ENCODE peak calls at places on chromosome 19, in four cellular contexts. C, H, O and L are unnamed samples.

GRCh38 chr19:38949580-38950367 is 19.0 kb downstream of the MRPS12 start:
- DNase-seq in O (no peak), H (peak; percentile 87), C (no peak), L (no peak)

GRCh38 chr19:42193706-42194105 is 23.8 kb downstream of the DEDD2 start:
- DNase-seq in H (no peak), O (no peak), C (no peak), L (no peak)

GRCh38 chr19:4233282-4233853 is 4.0 kb downstream of the EBI3 start:
- DNase-seq in C (peak; percentile 45), H (no peak), O (peak; percentile 65), L (peak; percentile 49)

GRCh38 chr19:42277821-42278809 is 9.1 kb downstream of the CIC start:
- DNase-seq in O (no peak), H (no peak), C (no peak), L (no peak)

GRCh38 chr19:14809272-14810057 is 25.5 kb downstream of the OR7A5 start:
- DNase-seq in C (peak; percentile 25), O (no peak), H (no peak), L (no peak)

GRCh38 chr19:45121827-45122345 is 28.9 kb downstream of the PPP1R37 start:
- DNase-seq in O (no peak), C (no peak), H (no peak), L (no peak)

GRCh38 chr19:3945838-3946237 is 13.0 kb downstream of the NMRK2 start:
- DNase-seq in H (no peak), O (no peak), C (no peak), L (no peak)

GRCh38 chr19:296476-297225 is 5.4 kb upstream of the PLPP2 start:
- DNase-seq in O (no peak), C (no peak), H (no peak), L (no peak)

GRCh38 chr19:30686252-30686762 is 314.1 kb downstream of the ZNF536 start:
- DNase-seq in H (no peak), C (no peak), O (no peak), L (no peak)

GRCh38 chr19:12676384-12676792 is 5.3 kb downstream of the DHPS start:
- DNase-seq in H (no peak), O (peak; percentile 83), C (peak; percentile 77), L (peak; percentile 80)

GRCh38 chr19:14073925-14074838 is 1.6 kb downstream of the MISP3 start:
- DNase-seq in O (peak; percentile 61), C (no peak), H (no peak), L (no peak)

GRCh38 chr19:46416077-46416709 is 2.8 kb upstream of the CCDC8 start:
- DNase-seq in H (no peak), O (peak; percentile 94), C (peak; percentile 59), L (peak; percentile 84)

GRCh38 chr19:2648528-2648937 is 54.0 kb downstream of the GNG7 start:
- DNase-seq in O (peak; percentile 84), C (peak; percentile 63), H (peak; percentile 43), L (peak; percentile 68)

GRCh38 chr19:45346449-45346848 is 5.9 kb downstream of the KLC3 start:
- DNase-seq in C (peak; percentile 24), O (peak; percentile 52), H (no peak), L (no peak)

GRCh38 chr19:7679017-7679720 is 1.5 kb upstream of the TRAPPC5 start:
- DNase-seq in C (peak; percentile 36), O (no peak), H (no peak), L (peak; percentile 30)

GRCh38 chr19:7658219-7658686 is 10.6 kb upstream of the RETN start:
- DNase-seq in O (no peak), H (no peak), C (no peak), L (no peak)

GRCh38 chr19:42412223-42412622 is 15.0 kb downstream of the LIPE start:
- DNase-seq in H (no peak), C (no peak), O (no peak), L (no peak)

GRCh38 chr19:16463991-16464575 is 7.7 kb downstream of the EPS15L1 start:
- DNase-seq in C (peak; percentile 90), O (peak; percentile 64), H (no peak), L (no peak)

GRCh38 chr19:41599175-41599966 is 23.4 kb downstream of the CEACAM21 start:
- DNase-seq in C (no peak), H (no peak), O (no peak), L (no peak)

GRCh38 chr19:48390188-48391099 is 907 bp downstream of the KDELR1 start:
- DNase-seq in H (no peak), C (peak; percentile 44), O (peak; percentile 79), L (peak; percentile 64)

GRCh38 chr19:47581605-47582319 is 8.8 kb upstream of the ZNF541 start:
- DNase-seq in C (no peak), O (no peak), H (no peak), L (no peak)

GRCh38 chr19:37718357-37718756 is 1.2 kb downstream of the ZNF607 start:
- DNase-seq in H (no peak), O (no peak), C (peak; percentile 10), L (no peak)

GRCh38 chr19:32599736-32600157 is 18.8 kb downstream of the PDCD5 start:
- DNase-seq in O (peak; percentile 60), H (no peak), C (peak; percentile 57), L (peak; percentile 77)
- TF ChIP-seq RNF2 in O (no peak), H (no peak), C (no peak), L (no peak)

GRCh38 chr19:51352783-51353360 is 10.9 kb upstream of the VSIG10L start:
- DNase-seq in O (no peak), C (no peak), H (no peak), L (no peak)

GRCh38 chr19:51356159-51356801 is 9.9 kb downstream of the ETFB start:
- DNase-seq in O (no peak), C (peak; percentile 80), H (no peak), L (no peak)

GRCh38 chr19:51357952-51358351 is 8.2 kb downstream of the ETFB start:
- DNase-seq in O (no peak), C (no peak), H (no peak), L (no peak)

GRCh38 chr19:51354103-51354741 is 12.0 kb downstream of the ETFB start:
- DNase-seq in H (no peak), O (no peak), C (peak; percentile 90), L (no peak)

GRCh38 chr19:51354742-51355148 is 11.4 kb downstream of the ETFB start:
- DNase-seq in O (no peak), H (no peak), C (peak; percentile 99), L (no peak)
- TF ChIP-seq RNF2 in O (no peak), H (no peak), C (no peak), L (no peak)

DNA sequence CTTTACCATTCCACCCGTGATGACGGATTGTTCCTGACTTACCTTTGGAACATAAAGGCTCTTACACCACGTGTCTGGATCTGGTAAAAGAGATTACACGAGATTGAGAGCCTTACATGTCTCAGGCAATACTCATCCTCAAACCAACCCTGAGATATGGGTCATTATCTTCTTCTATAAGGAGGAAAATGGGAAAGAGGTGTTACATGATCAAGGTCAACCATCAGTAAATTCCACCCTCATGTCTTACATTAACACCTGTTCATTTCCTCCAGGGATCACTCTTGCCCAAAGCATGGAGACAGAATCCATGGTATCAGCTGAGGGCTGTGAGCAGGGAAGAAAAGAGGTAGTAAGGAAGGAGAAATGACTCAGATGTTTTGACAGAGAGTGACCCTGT is 19.5 kb downstream of the LILRB4 start:
- DNase-seq in C (no peak), O (no peak), H (no peak), L (no peak)
- TF ChIP-seq RNF2 in C (no peak), O (no peak), H (no peak), L (no peak)

DNA sequence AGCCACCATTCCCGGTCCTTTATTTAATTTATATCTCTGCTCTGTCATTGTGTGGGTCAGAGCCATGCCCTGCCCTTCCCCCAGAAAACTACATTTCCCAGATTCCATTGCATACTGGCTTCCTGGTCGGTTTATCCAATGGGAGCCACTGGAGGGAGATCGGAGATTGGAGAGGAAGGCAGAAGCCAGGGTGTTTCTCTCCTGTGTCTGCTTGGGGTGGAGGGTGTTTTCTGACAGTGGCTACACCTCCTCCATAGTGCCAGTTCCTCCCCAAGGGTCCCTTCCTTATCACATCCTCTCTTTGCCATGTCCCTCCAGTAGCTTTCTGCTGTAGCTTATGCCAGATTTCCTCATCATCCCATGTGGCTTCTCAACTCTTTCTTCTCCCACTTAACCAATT is 19.0 kb downstream of the OLFM2 start:
- DNase-seq in C (peak; percentile 51), O (peak; percentile 90), H (no peak), L (peak; percentile 61)
- TF ChIP-seq RNF2 in C (no peak), O (no peak), H (no peak), L (no peak)

GRCh38 chr19:43503501-43504425 is 783 bp downstream of the PHLDB3 start:
- DNase-seq in O (peak; percentile 99), H (peak; percentile 87), C (peak; percentile 90), L (peak; percentile 95)

GRCh38 chr19:43504426-43505185 is at the start of gene PHLDB3:
- DNase-seq in C (peak; percentile 38), H (no peak), O (no peak), L (no peak)

GRCh38 chr19:43505941-43506340 is 1.4 kb upstream of the PHLDB3 start:
- DNase-seq in C (no peak), O (no peak), H (no peak), L (no peak)

GRCh38 chr19:43506629-43507028 is 2.1 kb upstream of the PHLDB3 start:
- DNase-seq in O (no peak), H (no peak), C (no peak), L (no peak)

GRCh38 chr19:43505186-43505456 is 575 bp upstream of the PHLDB3 start:
- DNase-seq in O (no peak), H (no peak), C (no peak), L (no peak)
- TF ChIP-seq RNF2 in O (no peak), H (no peak), C (no peak), L (no peak)

DNA sequence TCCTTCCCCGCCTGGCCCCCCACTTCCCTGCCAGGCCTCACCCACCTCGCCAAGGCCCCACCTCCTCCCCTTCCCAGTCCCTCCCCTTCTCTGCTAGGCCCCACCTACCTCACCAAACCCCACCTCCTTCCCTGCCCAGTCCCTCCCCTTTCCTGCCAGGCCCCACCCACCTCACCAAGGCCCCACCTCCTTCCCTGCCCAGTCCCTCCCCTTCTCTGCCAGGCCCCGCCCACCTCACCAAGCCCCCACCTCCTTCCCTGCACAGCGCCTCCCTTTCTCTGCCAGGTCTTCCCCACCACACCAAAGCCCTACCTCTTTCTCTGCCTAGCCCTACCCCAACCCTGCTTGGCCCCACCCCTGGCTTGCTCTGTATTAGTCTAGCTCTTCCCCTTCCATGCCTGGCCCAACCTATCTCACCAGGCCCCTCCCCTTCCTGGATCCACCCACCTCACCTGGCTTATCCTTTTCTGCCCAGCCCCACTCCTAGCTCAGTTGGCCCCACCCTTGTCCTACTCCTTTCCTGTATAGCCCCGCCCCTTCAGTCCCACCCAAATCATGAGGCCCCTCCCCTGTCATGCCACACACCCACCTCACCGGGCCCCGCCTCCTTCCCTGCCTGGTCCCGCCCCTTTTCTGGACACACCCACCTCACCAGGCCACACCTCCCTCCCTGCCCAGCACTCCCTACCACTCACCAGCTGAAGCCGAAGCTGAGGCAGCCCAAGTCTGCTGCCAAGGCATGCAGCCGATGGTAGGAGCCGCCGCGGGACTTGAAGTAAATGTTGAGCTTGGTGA is 16.2 kb downstream of the CERS1 start:
- DNase-seq in H (no peak), C (no peak), O (peak; percentile 96), L (no peak)
- TF ChIP-seq RNF2 in H (no peak), C (no peak), O (no peak), L (no peak)

GRCh38 chr19:49925486-49925885 is 3.5 kb upstream of the ATF5 start:
- DNase-seq in O (no peak), H (no peak), C (no peak), L (no peak)
- TF ChIP-seq RNF2 in O (no peak), H (no peak), C (no peak), L (no peak)